ENCODE peak calls at places on chromosome 1, in nine cellular contexts. N is activated naive CD4-positive, alpha-beta T cell treated with anti-CD3 and anti-CD28 coated beads, Interleukin-2, amount 10 ng/mL, durations not matched to agents 7 days and 5 days; M is activated T-cell treated with anti-CD3 and anti-CD28 coated beads, Interleukin-2, amount 50 U/mL, for 1 hour; R is GDM1; C is posterior cingulate gyrus; F is AG04450; V is bronchial epithelial cell; J is keratinocyte; S is EL. T is an unnamed sample.

GRCh38 chr1:151807131-151807530 is 1.9 kb upstream of the LINGO4 start:
- DNase-seq in F (no peak), J (no peak), R (no peak), M (no peak), C (no peak), N (no peak), S (no peak), V (no peak), T (no peak)

GRCh38 chr1:53257454-53258081 is 19.2 kb upstream of the MAGOH start:
- DNase-seq in M (no peak), S (no peak), C (no peak), R (no peak), V (peak), J (no peak), N (no peak), F (no peak), T (no peak)

GRCh38 chr1:221994274-221994698 is 252.4 kb upstream of the DUSP10 start:
- DNase-seq in F (no peak), S (peak), M (no peak), R (no peak), V (peak), C (no peak), J (peak), N (no peak), T (no peak)

GRCh38 chr1:40948741-40949528 is 30.6 kb upstream of the CTPS1 start:
- DNase-seq in R (peak), N (peak), C (peak), M (peak), V (peak), F (peak), J (peak), S (peak), T (peak)

GRCh38 chr1:29671446-29671845 is 435.1 kb downstream of the PTPRU start:
- DNase-seq in V (no peak), M (no peak), F (no peak), R (no peak), J (no peak), C (no peak), N (no peak), S (no peak), T (no peak)

GRCh38 chr1:6134206-6134605 is 45.9 kb downstream of the CHD5 start:
- DNase-seq in S (no peak), R (no peak), V (no peak), N (no peak), J (no peak), M (no peak), C (no peak), F (no peak), T (no peak)

GRCh38 chr1:210291786-210292275 is 36.9 kb upstream of the HHAT start:
- DNase-seq in F (peak), N (no peak), M (no peak), J (no peak), C (no peak), V (no peak), S (peak), R (no peak), T (no peak)

GRCh38 chr1:97139512-97139911 is 417.9 kb downstream of the PTBP2 start:
- DNase-seq in V (no peak), N (no peak), C (no peak), M (no peak), R (no peak), S (peak), J (no peak), F (no peak), T (peak)

GRCh38 chr1:220425852-220426251 is 102.1 kb upstream of the MARK1 start:
- DNase-seq in V (no peak), C (no peak), J (no peak), N (no peak), R (no peak), F (no peak), S (no peak), M (no peak), T (no peak)